ENCODE peak calls at places on chromosomes 7 and 10, in nine cellular contexts. O is heart right ventricle, Z is thoracic aorta, U is body of pancreas, N is vagina, C is cardiac muscle cell, P is coronary artery, J is PC-3, A is GM23338. R is an unnamed sample.

GRCh38 chr10:8616166-8616565 is 561.7 kb downstream of the GATA3 start:
- DNase-seq in O (no peak), Z (no peak), U (no peak), N (no peak), C (no peak), P (no peak), J (peak), A (no peak), R (no peak)

GRCh38 chr7:44984478-44984758 is 5.6 kb upstream of the MYO1G start:
- DNase-seq in O (no peak), Z (no peak), U (no peak), N (no peak), C (no peak), P (no peak), J (no peak), A (no peak), R (no peak)

GRCh38 chr7:132993377-132994013 is 88.4 kb downstream of the CHCHD3 start:
- DNase-seq in O (no peak), Z (no peak), U (no peak), N (no peak), C (no peak), P (no peak), J (no peak), A (no peak), R (no peak)

GRCh38 chr7:1647961-1648631 is 22.0 kb upstream of the ELFN1 start:
- DNase-seq in O (peak), Z (no peak), U (peak), N (no peak), C (peak), P (no peak), J (no peak), A (no peak), R (no peak)

GRCh38 chr7:99224263-99224947 is 16.5 kb upstream of the KPNA7 start:
- DNase-seq in O (no peak), Z (peak), U (peak), N (no peak), C (peak), P (peak), J (peak), A (no peak), R (peak)

GRCh38 chr10:128029280-128029618 is 97.0 kb downstream of the MKI67 start:
- DNase-seq in O (no peak), Z (no peak), U (no peak), N (no peak), C (no peak), P (no peak), J (no peak), A (no peak), R (no peak)

GRCh38 chr10:107141539-107142061 is 22.9 kb downstream of the SORCS1 start:
- DNase-seq in O (no peak), Z (no peak), U (no peak), N (no peak), C (no peak), P (no peak), J (no peak), A (no peak), R (no peak)

GRCh38 chr10:32366588-32366987 is 19.6 kb upstream of the EPC1 start:
- DNase-seq in O (no peak), Z (no peak), U (no peak), N (no peak), C (no peak), P (no peak), J (no peak), A (no peak), R (no peak)

GRCh38 chr7:12590559-12590958 is 20.0 kb downstream of the SCIN start:
- DNase-seq in O (no peak), Z (no peak), U (no peak), N (no peak), C (no peak), P (no peak), J (no peak), A (no peak), R (no peak)

GRCh38 chr10:117496616-117497028 is 45.9 kb upstream of the EMX2 start:
- DNase-seq in O (peak), Z (peak), U (peak), N (no peak), C (peak), P (peak), J (peak), A (peak), R (peak)

GRCh38 chr10:63697956-63698814 is 177.0 kb downstream of the REEP3 start:
- DNase-seq in O (no peak), Z (no peak), U (no peak), N (no peak), C (no peak), P (no peak), J (peak), A (no peak), R (no peak)

GRCh38 chr10:6095810-6096209 is 7.0 kb downstream of the RBM17 start:
- DNase-seq in O (no peak), Z (no peak), U (no peak), N (no peak), C (no peak), P (no peak), J (no peak), A (no peak), R (no peak)

GRCh38 chr10:67818323-67818722 is 19.7 kb downstream of the DNAJC12 start:
- DNase-seq in O (no peak), Z (no peak), U (no peak), N (no peak), C (peak), P (no peak), J (peak), A (no peak), R (peak)

GRCh38 chr7:128351296-128352123 is 7.8 kb upstream of the RBM28 start:
- DNase-seq in O (peak), Z (no peak), U (no peak), N (no peak), C (peak), P (no peak), J (no peak), A (peak), R (no peak)

GRCh38 chr10:132942101-132942739 is at the start of gene CFAP46:
- DNase-seq in O (peak), Z (no peak), U (peak), N (no peak), C (peak), P (no peak), J (no peak), A (peak), R (peak)

GRCh38 chr7:101116898-101117297 is 10.0 kb upstream of the SERPINE1 start:
- DNase-seq in O (no peak), Z (no peak), U (no peak), N (no peak), C (peak), P (no peak), J (no peak), A (no peak), R (peak)

GRCh38 chr10:96511044-96511945 is 2.4 kb downstream of the TLL2 start:
- DNase-seq in O (no peak), Z (no peak), U (peak), N (no peak), C (peak), P (no peak), J (peak), A (peak), R (no peak)

GRCh38 chr10:119811122-119811521 is 61.5 kb downstream of the MCMBP start:
- DNase-seq in O (no peak), Z (no peak), U (no peak), N (no peak), C (no peak), P (no peak), J (no peak), A (no peak), R (no peak)

GRCh38 chr10:71684356-71685173 is 35.0 kb downstream of the C10orf105 start:
- DNase-seq in O (no peak), Z (no peak), U (no peak), N (no peak), C (no peak), P (no peak), J (peak), A (no peak), R (no peak)

GRCh38 chr7:96989859-96990317 is 15.5 kb upstream of the DLX6 start:
- DNase-seq in O (no peak), Z (no peak), U (no peak), N (no peak), C (no peak), P (no peak), J (no peak), A (no peak), R (no peak)

GRCh38 chr10:132304756-132305509 is 2.8 kb downstream of the STK32C start:
- DNase-seq in O (no peak), Z (no peak), U (no peak), N (no peak), C (no peak), P (peak), J (no peak), A (no peak), R (no peak)

GRCh38 chr7:146659732-146660131 is 543.1 kb downstream of the CNTNAP2 start:
- DNase-seq in O (no peak), Z (no peak), U (peak), N (no peak), C (no peak), P (no peak), J (no peak), A (no peak), R (no peak)

GRCh38 chr7:92727755-92728154 is 108.6 kb downstream of the CDK6 start:
- DNase-seq in O (no peak), Z (no peak), U (no peak), N (no peak), C (no peak), P (no peak), J (peak), A (no peak), R (no peak)

GRCh38 chr10:110625951-110626855 is 17.9 kb upstream of the RBM20 start:
- DNase-seq in O (no peak), Z (no peak), U (no peak), N (no peak), C (no peak), P (no peak), J (no peak), A (no peak), R (no peak)

GRCh38 chr10:43215758-43216455 is 51.0 kb downstream of the RASGEF1A start:
- DNase-seq in O (no peak), Z (no peak), U (no peak), N (no peak), C (no peak), P (no peak), J (no peak), A (no peak), R (no peak)

GRCh38 chr10:78408671-78409472 is 375.2 kb downstream of the RPS24 start:
- DNase-seq in O (peak), Z (peak), U (peak), N (no peak), C (peak), P (peak), J (peak), A (peak), R (no peak)

GRCh38 chr10:132143162-132143561 is 43.6 kb upstream of the DPYSL4 start:
- DNase-seq in O (no peak), Z (no peak), U (no peak), N (no peak), C (peak), P (no peak), J (no peak), A (peak), R (no peak)

GRCh38 chr10:48509974-48510692 is 94.7 kb downstream of the ARHGAP22 start:
- DNase-seq in O (no peak), Z (no peak), U (no peak), N (peak), C (peak), P (peak), J (peak), A (peak), R (no peak)

GRCh38 chr10:28668363-28669226 is 8.7 kb upstream of the BAMBI start:
- DNase-seq in O (peak), Z (no peak), U (peak), N (no peak), C (peak), P (peak), J (no peak), A (peak), R (peak)

GRCh38 chr7:135188298-135188984 is 17.9 kb upstream of the CYREN start:
- DNase-seq in O (no peak), Z (no peak), U (peak), N (peak), C (no peak), P (peak), J (no peak), A (no peak), R (no peak)

DNA sequence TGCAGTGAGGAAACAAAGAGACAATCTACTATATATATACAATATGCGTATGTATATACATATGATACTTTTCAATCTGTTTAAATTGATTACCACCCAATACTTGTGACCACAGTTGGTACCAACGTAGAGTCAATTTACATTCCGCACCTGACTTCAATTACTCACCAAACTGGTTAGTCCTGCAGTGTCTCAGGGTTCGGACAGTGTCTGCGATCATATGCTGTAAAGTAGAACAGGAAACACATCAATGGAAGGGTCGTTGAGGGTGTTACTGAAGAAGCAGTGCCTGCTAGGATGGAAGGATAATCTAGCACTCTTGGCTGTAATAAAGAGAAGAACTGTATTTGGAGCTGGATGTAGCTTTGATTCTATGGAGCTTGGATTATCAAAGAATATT is 179.7 kb upstream of the CDCA7L start:
- DNase-seq in O (no peak), Z (no peak), U (no peak), N (peak), C (no peak), P (no peak), J (no peak), A (no peak), R (no peak)
- H3K27ac ChIP-seq in O (peak), Z (no peak), U (no peak), N (no peak), C (no peak), P (peak), J (no peak), A (no peak), R (no peak)

GRCh38 chr7:95592570-95592969 is 3.7 kb downstream of the PDK4 start:
- DNase-seq in O (no peak), Z (no peak), U (no peak), N (no peak), C (no peak), P (no peak), J (no peak), A (no peak), R (no peak)

GRCh38 chr7:95589766-95590165 is 6.5 kb downstream of the PDK4 start:
- DNase-seq in O (no peak), Z (no peak), U (no peak), N (no peak), C (no peak), P (no peak), J (no peak), A (no peak), R (no peak)

GRCh38 chr7:95589031-95589430 is 7.3 kb downstream of the PDK4 start:
- DNase-seq in O (no peak), Z (no peak), U (no peak), N (no peak), C (no peak), P (no peak), J (no peak), A (no peak), R (no peak)

GRCh38 chr7:95593343-95593742 is 3.0 kb downstream of the PDK4 start:
- DNase-seq in O (no peak), Z (no peak), U (no peak), N (no peak), C (no peak), P (no peak), J (no peak), A (no peak), R (no peak)

GRCh38 chr7:95590387-95591248 is 5.7 kb downstream of the PDK4 start:
- DNase-seq in O (no peak), Z (no peak), U (no peak), N (no peak), C (peak), P (no peak), J (no peak), A (no peak), R (no peak)
- H3K4me3 ChIP-seq in O (no peak), Z (peak), U (no peak), N (peak), C (no peak), P (peak), J (no peak), A (no peak), R (no peak)

GRCh38 chr7:80095545-80095944 is 39.1 kb upstream of the GNAI1 start:
- DNase-seq in O (no peak), Z (no peak), U (no peak), N (no peak), C (peak), P (no peak), J (peak), A (peak), R (no peak)
- TF ChIP-seq CTCF in O (peak), Z (peak), U (peak), N (peak), C (peak), P (peak), J (peak), A (peak), R (peak)

GRCh38 chr10:77319557-77319956 is 318.1 kb downstream of the KCNMA1 start:
- DNase-seq in O (no peak), Z (no peak), U (no peak), N (no peak), C (peak), P (no peak), J (peak), A (no peak), R (peak)

GRCh38 chr10:77320852-77321496 is 316.6 kb downstream of the KCNMA1 start:
- DNase-seq in O (no peak), Z (no peak), U (no peak), N (no peak), C (peak), P (no peak), J (peak), A (no peak), R (peak)

GRCh38 chr10:77325233-77325537 is 312.4 kb downstream of the KCNMA1 start:
- DNase-seq in O (no peak), Z (no peak), U (peak), N (no peak), C (no peak), P (no peak), J (peak), A (no peak), R (no peak)

GRCh38 chr10:77318739-77319138 is 318.9 kb downstream of the KCNMA1 start:
- DNase-seq in O (no peak), Z (no peak), U (no peak), N (no peak), C (no peak), P (no peak), J (peak), A (no peak), R (no peak)

GRCh38 chr10:77321868-77322267 is 315.7 kb downstream of the KCNMA1 start:
- DNase-seq in O (no peak), Z (no peak), U (no peak), N (no peak), C (no peak), P (no peak), J (peak), A (no peak), R (no peak)
- H3K27ac ChIP-seq in O (no peak), Z (no peak), U (no peak), N (no peak), C (no peak), P (no peak), J (no peak), A (no peak), R (no peak)

GRCh38 chr7:73971315-73971700 is 56.7 kb upstream of the ELN start:
- DNase-seq in O (no peak), Z (no peak), U (no peak), N (no peak), C (no peak), P (no peak), J (no peak), A (no peak), R (no peak)
- H3K4me3 ChIP-seq in O (no peak), Z (no peak), U (no peak), N (no peak), C (no peak), P (no peak), J (no peak), A (no peak), R (no peak)

GRCh38 chr7:64636386-64636785 is 29.5 kb upstream of the ZNF107 start:
- DNase-seq in O (no peak), Z (no peak), U (no peak), N (no peak), C (no peak), P (no peak), J (no peak), A (peak), R (no peak)
- TF ChIP-seq CTCF in O (peak), Z (no peak), U (no peak), N (no peak), C (no peak), P (no peak), J (peak), A (peak), R (peak)

R was measured in brain microvascular endothelial cell.